ENCODE peak calls at places on chromosomes 4 and X, in nine cellular contexts. D, N, R, Q, S, P, M, H and V are unnamed samples.

GRCh38 chrX:107672955-107673378 is 44.7 kb downstream of the PRPS1 start:
- DNase-seq in D (peak; percentile 90), N (peak; percentile 56), R (peak; percentile 80), Q (peak; percentile 56), S (peak; percentile 70), P (peak; percentile 68), M (peak; percentile 67), H (peak; percentile 71), V (no peak)

GRCh38 chr4:149584703-149585102 is 230.9 kb downstream of the IQCM start:
- DNase-seq in D (no peak), N (no peak), R (no peak), Q (no peak), S (no peak), P (no peak), M (peak; percentile 5), H (no peak), V (no peak)

GRCh38 chr4:1990348-1990645 is 18.5 kb downstream of the NELFA start:
- DNase-seq in D (no peak), N (no peak), R (no peak), Q (no peak), S (no peak), P (no peak), M (no peak), H (no peak), V (no peak)

GRCh38 chr4:151361966-151362365 is 36.6 kb upstream of the SH3D19 start:
- DNase-seq in D (no peak), N (no peak), R (no peak), Q (no peak), S (no peak), P (no peak), M (no peak), H (no peak), V (no peak)

GRCh38 chrX:55057691-55058249 is 17.1 kb upstream of the PAGE2B start:
- DNase-seq in D (peak; percentile 19), N (peak; percentile 16), R (peak; percentile 29), Q (peak; percentile 28), S (no peak), P (no peak), M (peak; percentile 18), H (peak; percentile 9), V (no peak)

GRCh38 chrX:52608961-52609360 is 45.7 kb downstream of the SSX7 start:
- DNase-seq in D (no peak), N (no peak), R (no peak), Q (no peak), S (no peak), P (no peak), M (no peak), H (no peak), V (no peak)

GRCh38 chrX:96929036-96929435 is 45.3 kb downstream of the RPA4 start:
- DNase-seq in D (no peak), N (no peak), R (peak; percentile 64), Q (no peak), S (no peak), P (no peak), M (peak; percentile 1), H (no peak), V (no peak)

GRCh38 chr4:54516556-54517215 is 141.1 kb upstream of the KIT start:
- DNase-seq in D (no peak), N (no peak), R (peak; percentile 24), Q (peak; percentile 26), S (no peak), P (no peak), M (no peak), H (no peak), V (no peak)

GRCh38 chr4:75637176-75637575 is 6.8 kb upstream of the CDKL2 start:
- DNase-seq in D (no peak), N (no peak), R (peak; percentile 29), Q (peak; percentile 59), S (no peak), P (no peak), M (peak; percentile 52), H (no peak), V (no peak)

GRCh38 chr4:107736037-107736436 is 16.0 kb upstream of the PAPSS1 start:
- DNase-seq in D (no peak), N (no peak), R (no peak), Q (no peak), S (no peak), P (no peak), M (no peak), H (no peak), V (no peak)

GRCh38 chrX:21986596-21986995 is 45.5 kb upstream of the PHEX start:
- DNase-seq in D (no peak), N (peak; percentile 29), R (peak; percentile 36), Q (peak; percentile 40), S (no peak), P (no peak), M (no peak), H (no peak), V (no peak)